ENCODE peak calls at places on chromosomes 5 and 9, in five cellular contexts. One of them, this sample, is unnamed.

GRCh38 chr9:77848897-77849296 is 182.7 kb downstream of the GNAQ start:
- DNase-seq in HepG2: no peak
- DNase-seq in HEK293T: no peak
- DNase-seq in GM12878: no peak
- DNase-seq in H1: no peak
- DNase-seq in this sample: no peak

GRCh38 chr5:572398-573019 is 39.6 kb upstream of the CEP72 start:
- DNase-seq in HepG2: no peak
- DNase-seq in HEK293T: no peak
- DNase-seq in GM12878: no peak
- DNase-seq in H1: no peak
- DNase-seq in this sample: no peak

GRCh38 chr5:1029945-1030625 is 21.5 kb downstream of the NKD2 start:
- DNase-seq in HepG2: no peak
- DNase-seq in HEK293T: no peak
- DNase-seq in GM12878: no peak
- DNase-seq in H1: no peak
- DNase-seq in this sample: no peak

GRCh38 chr5:94241288-94241651 is 377.1 kb downstream of the KIAA0825 start:
- DNase-seq in HepG2: peak
- DNase-seq in HEK293T: no peak
- DNase-seq in GM12878: no peak
- DNase-seq in H1: no peak
- DNase-seq in this sample: no peak

GRCh38 chr9:18441245-18441644 is 32.7 kb upstream of the ADAMTSL1 start:
- DNase-seq in HepG2: no peak
- DNase-seq in HEK293T: no peak
- DNase-seq in GM12878: no peak
- DNase-seq in H1: no peak
- DNase-seq in this sample: no peak

GRCh38 chr5:109825450-109825849 is 135.7 kb downstream of the MAN2A1 start:
- DNase-seq in HepG2: peak
- DNase-seq in HEK293T: no peak
- DNase-seq in GM12878: no peak
- DNase-seq in H1: no peak
- DNase-seq in this sample: no peak

GRCh38 chr5:38154615-38155204 is 103.6 kb upstream of the EGFLAM start:
- DNase-seq in HepG2: peak
- DNase-seq in HEK293T: no peak
- DNase-seq in GM12878: peak
- DNase-seq in H1: no peak
- DNase-seq in this sample: no peak

GRCh38 chr5:31531543-31531887 is 378 bp downstream of the DROSHA start:
- DNase-seq in HepG2: peak
- DNase-seq in HEK293T: peak
- DNase-seq in GM12878: no peak
- DNase-seq in H1: no peak
- DNase-seq in this sample: no peak

GRCh38 chr9:124812401-124813016 is 35.6 kb downstream of the OLFML2A start:
- DNase-seq in HepG2: peak
- DNase-seq in HEK293T: peak
- DNase-seq in GM12878: no peak
- DNase-seq in H1: no peak
- DNase-seq in this sample: peak

GRCh38 chr5:136192015-136192525 is 892 bp downstream of the SMIM32 start:
- DNase-seq in HepG2: no peak
- DNase-seq in HEK293T: no peak
- DNase-seq in GM12878: no peak
- DNase-seq in H1: peak
- DNase-seq in this sample: no peak

GRCh38 chr9:35906923-35907699 is 1.1 kb downstream of the HRCT1 start:
- DNase-seq in HepG2: no peak
- DNase-seq in HEK293T: no peak
- DNase-seq in GM12878: no peak
- DNase-seq in H1: no peak
- DNase-seq in this sample: peak

GRCh38 chr5:154811653-154812465 is 38.5 kb downstream of the FAXDC2 start:
- DNase-seq in HepG2: peak
- DNase-seq in HEK293T: peak
- DNase-seq in GM12878: peak
- DNase-seq in H1: peak
- DNase-seq in this sample: peak

GRCh38 chr5:109920736-109921135 is 231.0 kb downstream of the MAN2A1 start:
- DNase-seq in HepG2: no peak
- DNase-seq in HEK293T: no peak
- DNase-seq in GM12878: no peak
- DNase-seq in H1: no peak
- DNase-seq in this sample: no peak

GRCh38 chr9:16371306-16371705 is 499.2 kb downstream of the BNC2 start:
- DNase-seq in HepG2: no peak
- DNase-seq in HEK293T: no peak
- DNase-seq in GM12878: no peak
- DNase-seq in H1: no peak
- DNase-seq in this sample: no peak

GRCh38 chr5:28984642-28985041 is 1946.3 kb upstream of the CDH9 start:
- DNase-seq in HepG2: no peak
- DNase-seq in HEK293T: no peak
- DNase-seq in GM12878: no peak
- DNase-seq in H1: no peak
- DNase-seq in this sample: no peak

GRCh38 chr5:74201334-74202081 is 439.0 kb downstream of the ENC1 start:
- DNase-seq in HepG2: no peak
- DNase-seq in HEK293T: no peak
- DNase-seq in GM12878: peak
- DNase-seq in H1: no peak
- DNase-seq in this sample: no peak

GRCh38 chr5:168365581-168366081 is 74.2 kb downstream of the WWC1 start:
- DNase-seq in HepG2: peak
- DNase-seq in HEK293T: no peak
- DNase-seq in GM12878: no peak
- DNase-seq in H1: peak
- DNase-seq in this sample: no peak

GRCh38 chr5:138011991-138012390 is 20.9 kb downstream of the FAM13B start:
- DNase-seq in HepG2: no peak
- DNase-seq in HEK293T: no peak
- DNase-seq in GM12878: no peak
- DNase-seq in H1: no peak
- DNase-seq in this sample: no peak

GRCh38 chr5:179313849-179314521 is 31.3 kb downstream of the ADAMTS2 start:
- DNase-seq in HepG2: no peak
- DNase-seq in HEK293T: no peak
- DNase-seq in GM12878: no peak
- DNase-seq in H1: no peak
- DNase-seq in this sample: no peak

GRCh38 chr5:177446184-177447065 is at the start of gene PRR7:
- DNase-seq in HepG2: no peak
- DNase-seq in HEK293T: peak
- DNase-seq in GM12878: no peak
- DNase-seq in H1: peak
- DNase-seq in this sample: no peak

GRCh38 chr5:105956456-105957177 is 1714.1 kb downstream of the EFNA5 start:
- DNase-seq in HepG2: no peak
- DNase-seq in HEK293T: no peak
- DNase-seq in GM12878: no peak
- DNase-seq in H1: no peak
- DNase-seq in this sample: no peak

GRCh38 chr9:89755835-89756234 is 151.0 kb downstream of the GADD45G start:
- DNase-seq in HepG2: no peak
- DNase-seq in HEK293T: no peak
- DNase-seq in GM12878: no peak
- DNase-seq in H1: no peak
- DNase-seq in this sample: no peak

GRCh38 chr9:105118646-105119045 is 125.8 kb upstream of the SLC44A1 start:
- DNase-seq in HepG2: no peak
- DNase-seq in HEK293T: no peak
- DNase-seq in GM12878: no peak
- DNase-seq in H1: no peak
- DNase-seq in this sample: no peak

GRCh38 chr9:126131066-126132010 is 195.3 kb upstream of the MVB12B start:
- DNase-seq in HepG2: no peak
- DNase-seq in HEK293T: no peak
- DNase-seq in GM12878: no peak
- DNase-seq in H1: peak
- DNase-seq in this sample: no peak

GRCh38 chr5:107799306-107799705 is 128.6 kb upstream of the EFNA5 start:
- DNase-seq in HepG2: no peak
- DNase-seq in HEK293T: no peak
- DNase-seq in GM12878: no peak
- DNase-seq in H1: no peak
- DNase-seq in this sample: no peak

GRCh38 chr5:107801061-107801460 is 130.3 kb upstream of the EFNA5 start:
- DNase-seq in HepG2: no peak
- DNase-seq in HEK293T: no peak
- DNase-seq in GM12878: no peak
- DNase-seq in H1: no peak
- DNase-seq in this sample: no peak

GRCh38 chr5:107792940-107793339 is 122.2 kb upstream of the EFNA5 start:
- DNase-seq in HepG2: no peak
- DNase-seq in HEK293T: no peak
- DNase-seq in GM12878: no peak
- DNase-seq in H1: no peak
- DNase-seq in this sample: no peak

GRCh38 chr5:107794731-107795130 is 124.0 kb upstream of the EFNA5 start:
- DNase-seq in HepG2: no peak
- DNase-seq in HEK293T: no peak
- DNase-seq in GM12878: no peak
- DNase-seq in H1: no peak
- DNase-seq in this sample: no peak

DNA sequence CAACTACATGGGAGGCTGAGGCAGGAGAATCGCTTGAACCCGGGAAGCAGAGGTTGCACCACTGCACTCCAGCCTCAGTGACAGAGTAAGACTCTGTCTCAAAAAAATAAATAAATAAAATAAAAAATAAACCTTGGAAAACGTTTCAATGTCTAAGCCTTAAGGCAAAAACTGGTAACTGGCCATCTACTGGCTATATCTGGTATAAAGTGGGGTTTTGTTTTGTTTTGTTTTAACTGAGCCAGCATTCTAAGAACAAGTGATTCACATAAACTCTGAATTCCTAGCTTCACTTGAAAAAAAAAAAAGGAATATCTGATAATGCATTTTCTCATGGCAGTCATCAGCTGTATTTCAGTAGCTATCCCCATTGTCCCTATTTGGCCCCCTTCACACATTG is 126.1 kb upstream of the EFNA5 start:
- DNase-seq in HepG2: no peak
- DNase-seq in HEK293T: no peak
- DNase-seq in GM12878: no peak
- DNase-seq in H1: no peak
- DNase-seq in this sample: no peak
- TF ChIP-seq SUZ12 in HepG2: no peak
- TF ChIP-seq SUZ12 in HEK293T: no peak
- TF ChIP-seq SUZ12 in GM12878: no peak
- TF ChIP-seq SUZ12 in H1: no peak
- TF ChIP-seq SUZ12 in this sample: no peak

DNA sequence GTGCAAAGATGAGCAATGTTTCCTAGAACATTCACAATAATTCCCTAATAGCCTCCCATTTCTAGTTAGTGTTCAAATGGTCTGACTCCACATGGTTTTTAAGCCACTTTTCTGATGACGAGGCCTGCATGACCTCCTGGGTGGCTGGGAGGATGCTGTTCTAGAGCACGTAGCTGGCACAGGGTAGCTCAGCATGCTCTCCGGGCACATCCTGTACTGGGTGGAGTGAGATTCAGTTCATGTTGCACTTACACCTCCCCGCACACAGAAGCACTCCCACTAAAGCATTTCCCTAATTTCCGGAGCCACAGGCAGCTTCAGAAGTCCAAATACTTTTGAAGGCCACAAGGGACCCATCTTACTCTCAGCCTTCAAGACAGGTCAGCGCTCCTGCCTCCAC is 159.8 kb upstream of the LHFPL2 start:
- DNase-seq in HepG2: no peak
- DNase-seq in HEK293T: no peak
- DNase-seq in GM12878: no peak
- DNase-seq in H1: no peak
- DNase-seq in this sample: no peak
- TF ChIP-seq SUZ12 in HepG2: no peak
- TF ChIP-seq SUZ12 in HEK293T: no peak
- TF ChIP-seq SUZ12 in GM12878: no peak
- TF ChIP-seq SUZ12 in H1: no peak
- TF ChIP-seq SUZ12 in this sample: no peak

GRCh38 chr9:278651-279050 is 64.0 kb downstream of the DOCK8 start:
- DNase-seq in HepG2: no peak
- DNase-seq in HEK293T: no peak
- DNase-seq in GM12878: no peak
- DNase-seq in H1: no peak
- DNase-seq in this sample: no peak

GRCh38 chr9:279674-280073 is 65.0 kb downstream of the DOCK8 start:
- DNase-seq in HepG2: no peak
- DNase-seq in HEK293T: no peak
- DNase-seq in GM12878: no peak
- DNase-seq in H1: no peak
- DNase-seq in this sample: no peak

GRCh38 chr9:277595-278330 is 63.1 kb downstream of the DOCK8 start:
- DNase-seq in HepG2: no peak
- DNase-seq in HEK293T: no peak
- DNase-seq in GM12878: no peak
- DNase-seq in H1: no peak
- DNase-seq in this sample: no peak

GRCh38 chr9:286091-286740 is 71.6 kb downstream of the DOCK8 start:
- DNase-seq in HepG2: no peak
- DNase-seq in HEK293T: no peak
- DNase-seq in GM12878: no peak
- DNase-seq in H1: no peak
- DNase-seq in this sample: no peak

GRCh38 chr9:281753-282645 is 67.3 kb downstream of the DOCK8 start:
- DNase-seq in HepG2: no peak
- DNase-seq in HEK293T: peak
- DNase-seq in GM12878: no peak
- DNase-seq in H1: no peak
- DNase-seq in this sample: no peak
- TF ChIP-seq SUZ12 in HepG2: no peak
- TF ChIP-seq SUZ12 in HEK293T: no peak
- TF ChIP-seq SUZ12 in GM12878: no peak
- TF ChIP-seq SUZ12 in H1: no peak
- TF ChIP-seq SUZ12 in this sample: no peak

DNA sequence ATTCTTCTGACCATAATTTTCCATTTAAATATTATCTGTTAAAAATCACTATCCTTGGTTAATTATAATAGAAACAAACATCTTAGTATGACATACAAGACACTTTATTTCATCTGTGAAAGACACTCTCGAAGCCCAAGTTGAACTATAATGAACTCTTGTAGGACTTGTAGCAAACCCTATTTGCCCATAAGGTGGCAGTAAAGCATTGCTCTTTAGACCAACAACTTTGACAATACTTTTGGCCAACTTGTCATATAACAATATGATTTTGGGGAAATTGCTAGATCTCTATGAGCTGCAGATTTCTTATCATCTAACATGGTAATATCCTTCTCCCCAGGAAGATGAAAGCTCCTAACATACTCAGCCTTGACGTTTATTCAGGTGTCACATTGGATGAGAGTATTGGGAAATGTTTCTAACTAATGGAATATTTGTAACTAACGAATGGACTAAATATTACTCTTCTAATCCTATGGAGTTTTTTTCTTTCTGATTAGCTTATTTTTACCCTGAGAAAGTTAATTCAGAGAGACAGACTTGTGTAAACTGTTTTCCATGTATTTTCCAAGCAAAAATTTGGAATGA is 11.0 kb downstream of the SPINK14 start:
- DNase-seq in HepG2: peak
- DNase-seq in HEK293T: peak
- DNase-seq in GM12878: peak
- DNase-seq in H1: no peak
- DNase-seq in this sample: peak
- TF ChIP-seq SUZ12 in HepG2: no peak
- TF ChIP-seq SUZ12 in HEK293T: no peak
- TF ChIP-seq SUZ12 in GM12878: no peak
- TF ChIP-seq SUZ12 in H1: no peak
- TF ChIP-seq SUZ12 in this sample: no peak